ENCODE peak calls at places on chromosomes 16 and 17, in seven cellular contexts. U, Z, G, J, O, V and P are unnamed samples.

GRCh38 chr16:77385481-77385880 is 49.4 kb downstream of the ADAMTS18 start:
- DNase-seq in J (no peak), Z (no peak), O (no peak), V (no peak), U (no peak), G (no peak), P (no peak)

GRCh38 chr16:15604460-15605390 is 38.2 kb downstream of the MARF1 start:
- DNase-seq in V (no peak), J (no peak), Z (no peak), O (no peak), U (no peak), G (no peak), P (no peak)

GRCh38 chr17:19651461-19652238 is 3.1 kb downstream of the ALDH3A2 start:
- DNase-seq in U (no peak), J (no peak), Z (no peak), O (no peak), G (no peak), V (no peak), P (no peak)

GRCh38 chr17:83081561-83082201 is 2.3 kb downstream of the METRNL start:
- DNase-seq in V (no peak), O (peak), Z (no peak), J (no peak), G (peak), U (peak), P (no peak)

GRCh38 chr17:11564483-11565380 is 33.5 kb upstream of the DNAH9 start:
- DNase-seq in V (no peak), U (no peak), G (no peak), J (no peak), Z (no peak), O (no peak), P (no peak)

GRCh38 chr17:55343900-55344513 is 77.6 kb downstream of the MMD start:
- DNase-seq in G (no peak), U (no peak), V (no peak), J (no peak), O (no peak), Z (no peak), P (no peak)

GRCh38 chr16:76963614-76964315 is 227.2 kb upstream of the MON1B start:
- DNase-seq in U (no peak), Z (no peak), G (no peak), V (no peak), J (no peak), O (no peak), P (no peak)

GRCh38 chr17:83151442-83152220 is 72.2 kb downstream of the METRNL start:
- DNase-seq in G (no peak), U (no peak), Z (no peak), J (no peak), V (no peak), O (peak), P (no peak)

GRCh38 chr17:28018439-28019070 is 23.9 kb upstream of the NLK start:
- DNase-seq in J (peak), U (peak), O (no peak), V (no peak), Z (no peak), G (no peak), P (no peak)

GRCh38 chr17:13888043-13888442 is 181.3 kb upstream of the COX10 start:
- DNase-seq in V (no peak), O (no peak), G (no peak), U (peak), Z (no peak), J (peak), P (no peak)

GRCh38 chr17:72719582-72720493 is 372.6 kb downstream of the SLC39A11 start:
- DNase-seq in O (peak), Z (peak), U (no peak), G (no peak), J (no peak), V (no peak), P (no peak)

GRCh38 chr16:89051521-89052166 is 42.0 kb upstream of the ACSF3 start:
- DNase-seq in U (peak), J (no peak), G (no peak), O (no peak), Z (no peak), V (no peak), P (no peak)

GRCh38 chr17:44382917-44383316 is 6.5 kb downstream of the ITGA2B start:
- DNase-seq in Z (no peak), G (no peak), J (no peak), V (no peak), O (no peak), U (no peak), P (no peak)

GRCh38 chr16:19005561-19006445 is 22.1 kb downstream of the TMC7 start:
- DNase-seq in U (peak), G (no peak), Z (no peak), O (peak), J (peak), V (peak), P (no peak)

GRCh38 chr17:57405486-57406072 is 149.3 kb downstream of the MSI2 start:
- DNase-seq in U (no peak), O (no peak), Z (no peak), J (no peak), V (no peak), G (no peak), P (no peak)

GRCh38 chr16:50712568-50712914 is 19.1 kb downstream of the NOD2 start:
- DNase-seq in Z (no peak), V (no peak), J (no peak), G (no peak), O (no peak), U (no peak), P (no peak)